ENCODE peak calls at places on chromosomes 13 and 19, in four cellular contexts. One of them, this sample, is unnamed.

GRCh38 chr13:51997641-51998330 is 13.5 kb downstream of the ATP7B start:
- DNase-seq in fibroblast of lung: no peak
- DNase-seq in upper lobe of left lung: no peak
- DNase-seq in aorta: no peak
- DNase-seq in this sample: no peak

GRCh38 chr13:95559100-95559499 is 6.6 kb downstream of the CLDN10 start:
- DNase-seq in fibroblast of lung: no peak
- DNase-seq in upper lobe of left lung: no peak
- DNase-seq in aorta: no peak
- DNase-seq in this sample: peak

GRCh38 chr19:23716792-23717191 is 29.8 kb upstream of the ZNF675 start:
- DNase-seq in fibroblast of lung: no peak
- DNase-seq in upper lobe of left lung: no peak
- DNase-seq in aorta: no peak
- DNase-seq in this sample: peak

GRCh38 chr13:37878921-37879320 is 9.3 kb upstream of the TRPC4 start:
- DNase-seq in fibroblast of lung: no peak
- DNase-seq in upper lobe of left lung: no peak
- DNase-seq in aorta: no peak
- DNase-seq in this sample: no peak

GRCh38 chr13:24822640-24823039 is 58.7 kb downstream of the RNF17 start:
- DNase-seq in fibroblast of lung: no peak
- DNase-seq in upper lobe of left lung: no peak
- DNase-seq in aorta: no peak
- DNase-seq in this sample: no peak

GRCh38 chr13:47903836-47904235 is 97.2 kb downstream of the SUCLA2 start:
- DNase-seq in fibroblast of lung: peak
- DNase-seq in upper lobe of left lung: no peak
- DNase-seq in aorta: no peak
- DNase-seq in this sample: peak

GRCh38 chr19:31290926-31291590 is 58.2 kb downstream of the TSHZ3 start:
- DNase-seq in fibroblast of lung: peak
- DNase-seq in upper lobe of left lung: no peak
- DNase-seq in aorta: no peak
- DNase-seq in this sample: no peak

GRCh38 chr13:110450941-110451340 is 110.6 kb downstream of the RAB20 start:
- DNase-seq in fibroblast of lung: no peak
- DNase-seq in upper lobe of left lung: no peak
- DNase-seq in aorta: no peak
- DNase-seq in this sample: peak

GRCh38 chr13:93794197-93794885 is 567.7 kb downstream of the GPC6 start:
- DNase-seq in fibroblast of lung: no peak
- DNase-seq in upper lobe of left lung: no peak
- DNase-seq in aorta: no peak
- DNase-seq in this sample: no peak

GRCh38 chr13:30216111-30216510 is 91.2 kb downstream of the KATNAL1 start:
- DNase-seq in fibroblast of lung: no peak
- DNase-seq in upper lobe of left lung: no peak
- DNase-seq in aorta: no peak
- DNase-seq in this sample: no peak

GRCh38 chr13:33740134-33740538 is 77.8 kb upstream of the RFC3 start:
- DNase-seq in fibroblast of lung: peak
- DNase-seq in upper lobe of left lung: no peak
- DNase-seq in aorta: no peak
- DNase-seq in this sample: no peak

GRCh38 chr19:42255766-42256750 is 1.1 kb upstream of the ERF start:
- DNase-seq in fibroblast of lung: peak
- DNase-seq in upper lobe of left lung: peak
- DNase-seq in aorta: no peak
- DNase-seq in this sample: no peak

GRCh38 chr13:107104631-107105030 is 536.7 kb upstream of the ARGLU1 start:
- DNase-seq in fibroblast of lung: peak
- DNase-seq in upper lobe of left lung: no peak
- DNase-seq in aorta: no peak
- DNase-seq in this sample: no peak

GRCh38 chr19:58154287-58154678 is 3.7 kb upstream of the ZNF329 start:
- DNase-seq in fibroblast of lung: peak
- DNase-seq in upper lobe of left lung: no peak
- DNase-seq in aorta: peak
- DNase-seq in this sample: peak

DNA sequence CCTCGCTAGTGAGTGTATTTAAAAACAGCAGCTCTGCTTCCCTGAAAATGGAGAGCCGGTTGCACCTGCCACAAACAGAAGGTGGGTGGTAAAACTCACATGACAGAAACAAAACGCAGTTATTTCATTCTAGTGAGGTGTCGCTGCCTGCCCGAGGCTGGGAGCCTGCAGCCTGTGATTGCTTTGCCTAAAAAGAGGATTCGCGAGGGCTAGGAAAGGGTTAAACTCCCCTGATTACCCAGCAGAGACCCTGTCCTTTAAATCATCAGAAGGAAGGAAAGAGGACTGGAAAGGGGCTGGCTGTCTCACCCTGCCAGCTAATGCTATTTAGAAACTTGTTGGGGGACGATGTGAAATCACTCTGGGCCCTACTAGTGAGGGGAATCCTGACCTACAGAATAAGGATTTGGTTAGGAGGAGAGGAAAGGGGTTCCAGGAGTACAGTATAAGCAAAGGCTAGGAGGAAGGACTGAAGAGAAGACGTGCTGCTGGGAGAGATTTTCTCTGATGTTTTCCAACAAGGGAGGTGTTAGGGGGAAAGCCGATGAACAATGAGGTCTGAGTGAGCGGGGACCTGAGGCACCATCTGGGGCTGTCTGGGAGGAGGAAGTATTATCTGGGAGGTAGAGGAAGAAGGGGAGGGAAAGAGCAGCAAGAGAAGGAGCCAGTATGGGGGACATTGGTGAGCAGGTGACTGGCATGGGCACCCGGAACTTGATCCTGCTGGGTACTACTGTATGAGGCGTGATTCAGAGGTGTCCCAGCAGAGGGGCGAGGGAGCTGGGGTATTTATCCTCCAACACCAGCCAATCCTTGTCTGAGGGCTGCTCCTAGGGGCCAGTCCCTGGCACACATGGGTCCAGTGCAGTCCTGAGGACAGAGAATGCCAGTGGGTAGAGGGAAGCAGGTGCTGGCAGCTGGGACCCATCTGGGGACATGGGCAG is 55.7 kb upstream of the PTPRS start:
- DNase-seq in fibroblast of lung: no peak
- DNase-seq in upper lobe of left lung: no peak
- DNase-seq in aorta: no peak
- DNase-seq in this sample: no peak
- H3K4me3 ChIP-seq in fibroblast of lung: no peak
- H3K4me3 ChIP-seq in upper lobe of left lung: no peak
- H3K4me3 ChIP-seq in aorta: no peak
- H3K4me3 ChIP-seq in this sample: no peak

GRCh38 chr19:7789447-7789846 is 26.4 kb downstream of the CLEC4M start:
- DNase-seq in fibroblast of lung: no peak
- DNase-seq in upper lobe of left lung: peak
- DNase-seq in aorta: no peak
- DNase-seq in this sample: no peak

GRCh38 chr19:7788933-7789323 is 25.9 kb downstream of the CLEC4M start:
- DNase-seq in fibroblast of lung: no peak
- DNase-seq in upper lobe of left lung: no peak
- DNase-seq in aorta: no peak
- DNase-seq in this sample: no peak

GRCh38 chr19:7792286-7792685 is 29.2 kb downstream of the CLEC4M start:
- DNase-seq in fibroblast of lung: no peak
- DNase-seq in upper lobe of left lung: no peak
- DNase-seq in aorta: no peak
- DNase-seq in this sample: no peak

GRCh38 chr19:7788178-7788932 is 25.3 kb downstream of the CLEC4M start:
- DNase-seq in fibroblast of lung: no peak
- DNase-seq in upper lobe of left lung: peak
- DNase-seq in aorta: no peak
- DNase-seq in this sample: no peak

GRCh38 chr19:7790416-7790815 is 27.4 kb downstream of the CLEC4M start:
- DNase-seq in fibroblast of lung: no peak
- DNase-seq in upper lobe of left lung: peak
- DNase-seq in aorta: no peak
- DNase-seq in this sample: no peak
- H3K4me3 ChIP-seq in fibroblast of lung: no peak
- H3K4me3 ChIP-seq in upper lobe of left lung: no peak
- H3K4me3 ChIP-seq in aorta: no peak
- H3K4me3 ChIP-seq in this sample: no peak

DNA sequence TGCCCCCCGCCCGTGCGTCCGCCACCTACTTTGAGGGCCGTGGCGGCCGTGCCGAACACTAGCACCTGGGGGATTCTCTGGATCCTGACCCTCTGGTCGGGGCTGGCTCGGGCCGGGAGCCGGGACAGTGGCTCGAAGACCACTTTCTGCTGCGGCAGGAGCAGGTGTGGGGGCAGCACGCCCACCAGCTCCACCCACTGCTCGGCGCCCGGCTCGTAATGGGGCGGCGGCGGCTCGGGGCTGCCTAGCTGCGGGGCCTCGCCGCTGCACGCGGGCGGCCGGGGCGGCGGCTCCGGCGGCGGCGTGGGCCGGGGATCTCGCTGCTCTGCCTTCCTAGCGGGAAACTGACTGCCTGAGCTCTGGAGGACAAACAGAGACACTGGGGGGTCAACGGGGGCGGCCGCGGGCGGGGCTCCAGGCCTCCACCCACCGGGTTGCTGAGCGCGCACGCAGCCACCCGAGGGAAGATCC is 26.4 kb downstream of the DCAF15 start:
- DNase-seq in fibroblast of lung: no peak
- DNase-seq in upper lobe of left lung: peak
- DNase-seq in aorta: no peak
- DNase-seq in this sample: no peak
- H3K4me3 ChIP-seq in fibroblast of lung: no peak
- H3K4me3 ChIP-seq in upper lobe of left lung: peak
- H3K4me3 ChIP-seq in aorta: peak
- H3K4me3 ChIP-seq in this sample: peak

GRCh38 chr19:463483-464130 is 2.8 kb upstream of the SHC2 start:
- DNase-seq in fibroblast of lung: no peak
- DNase-seq in upper lobe of left lung: peak
- DNase-seq in aorta: no peak
- DNase-seq in this sample: no peak

GRCh38 chr19:459724-460511 is 915 bp downstream of the SHC2 start:
- DNase-seq in fibroblast of lung: peak
- DNase-seq in upper lobe of left lung: peak
- DNase-seq in aorta: no peak
- DNase-seq in this sample: no peak

GRCh38 chr19:461664-462551 is 1.1 kb upstream of the SHC2 start:
- DNase-seq in fibroblast of lung: no peak
- DNase-seq in upper lobe of left lung: peak
- DNase-seq in aorta: no peak
- DNase-seq in this sample: no peak

GRCh38 chr19:458091-459042 is 2.5 kb downstream of the SHC2 start:
- DNase-seq in fibroblast of lung: no peak
- DNase-seq in upper lobe of left lung: peak
- DNase-seq in aorta: no peak
- DNase-seq in this sample: no peak

DNA sequence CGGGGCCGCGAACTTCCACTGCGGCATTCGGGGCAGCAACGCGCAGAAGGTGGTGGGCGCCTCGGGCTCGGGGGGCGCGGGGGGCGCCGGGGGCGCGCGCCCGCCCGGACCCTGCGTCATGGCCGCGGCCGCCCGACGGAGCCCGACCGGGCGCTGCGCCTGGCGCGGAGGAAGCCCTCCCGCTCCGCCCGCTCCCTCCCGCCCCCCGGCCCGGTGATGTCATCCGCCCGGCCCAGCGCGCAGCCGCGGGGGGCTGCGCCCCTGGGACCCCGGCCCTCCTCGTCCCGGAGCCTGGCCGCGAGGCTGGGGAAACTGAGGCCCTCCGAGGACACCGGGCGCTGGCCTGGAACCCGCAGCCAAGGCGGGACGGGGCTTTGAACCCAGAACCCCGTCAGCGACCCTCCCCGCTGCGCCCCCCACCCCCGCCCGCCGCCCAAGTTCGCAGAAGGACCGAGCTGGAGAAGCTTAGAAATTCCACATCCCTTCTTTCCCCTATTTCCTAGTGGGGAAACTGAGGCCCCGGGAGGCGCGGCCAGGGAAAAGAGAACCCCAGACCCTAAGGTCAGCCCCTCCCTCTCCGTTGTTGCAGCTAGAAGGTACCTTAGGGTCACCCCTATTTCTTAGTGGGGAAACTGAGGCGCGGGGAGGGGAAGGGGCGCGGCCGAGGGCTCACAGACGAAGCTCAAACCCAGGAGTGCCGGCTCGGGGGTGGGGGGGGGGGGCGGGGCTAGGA is at the start of gene SHC2:
- DNase-seq in fibroblast of lung: no peak
- DNase-seq in upper lobe of left lung: peak
- DNase-seq in aorta: no peak
- DNase-seq in this sample: no peak
- H3K4me3 ChIP-seq in fibroblast of lung: peak
- H3K4me3 ChIP-seq in upper lobe of left lung: peak
- H3K4me3 ChIP-seq in aorta: peak
- H3K4me3 ChIP-seq in this sample: peak

DNA sequence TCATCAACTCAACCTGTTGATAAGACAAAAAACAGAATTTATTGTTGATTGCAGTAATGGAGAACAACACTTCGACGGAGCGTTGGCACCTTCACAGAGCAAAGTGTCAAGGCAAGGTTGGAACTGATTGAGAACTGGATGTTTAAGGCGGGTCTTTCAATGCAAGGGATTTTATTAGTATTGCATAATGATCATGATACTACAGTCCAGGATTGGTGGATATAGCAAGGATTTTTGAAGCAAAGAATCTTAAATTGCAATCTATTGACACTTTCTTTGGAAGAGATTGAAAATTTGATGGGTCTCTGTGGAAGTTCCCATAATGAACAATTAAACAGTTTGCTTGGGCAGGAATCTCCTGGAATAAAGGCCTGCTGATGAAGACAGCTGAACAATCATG is 632 bp upstream of the ZNF235 start:
- DNase-seq in fibroblast of lung: no peak
- DNase-seq in upper lobe of left lung: no peak
- DNase-seq in aorta: no peak
- DNase-seq in this sample: no peak
- H3K4me3 ChIP-seq in fibroblast of lung: no peak
- H3K4me3 ChIP-seq in upper lobe of left lung: peak
- H3K4me3 ChIP-seq in aorta: peak
- H3K4me3 ChIP-seq in this sample: no peak